ENCODE peak calls at places on chromosomes 13 and 19, in eight cellular contexts. E is amniotic stem cell; O is thoracic aorta; F is T follicular helper cell; Z is activated T-helper 2 cell treated with anti-CD3 and anti-CD28 coated beads, Interferon-gamma antibody, Interleukin-2, Interleukin-4, amounts not matched to agents 10 μg/mL and 5 μg/mL and 100 μg/mL, durations not matched to agents 14 hours and 24 hours and 36 hours; V is effector CD4-positive, alpha-beta T cell; R is Right ventricle myocardium superior; I is germinal center. G is an unnamed sample.

GRCh38 chr13:40484981-40485380 is 181.5 kb downstream of the FOXO1 start:
- DNase-seq in E (no peak), I (no peak), F (no peak), Z (no peak), V (no peak), O (no peak), R (no peak), G (no peak)

GRCh38 chr19:18304496-18305312 is 18.2 kb downstream of the LSM4 start:
- DNase-seq in V (peak; percentile 77), Z (peak; percentile 77), I (peak; percentile 75), E (peak; percentile 75), R (peak; percentile 93), O (peak; percentile 69), F (peak; percentile 71), G (no peak)

GRCh38 chr19:51107406-51108065 is 673 bp downstream of the CTU1 start:
- DNase-seq in V (no peak), F (no peak), O (no peak), I (no peak), R (peak; percentile 63), Z (peak; percentile 25), E (no peak), G (no peak)

GRCh38 chr19:7216373-7216902 is 77.8 kb downstream of the INSR start:
- DNase-seq in I (no peak), Z (no peak), V (no peak), O (no peak), R (no peak), E (no peak), F (no peak), G (no peak)

GRCh38 chr13:69109891-69110525 is 997.6 kb upstream of the ATXN8OS start:
- DNase-seq in Z (no peak), I (no peak), R (no peak), F (no peak), E (no peak), O (no peak), V (no peak), G (no peak)

GRCh38 chr13:32851083-32852064 is 164.8 kb upstream of the KL start:
- DNase-seq in V (no peak), I (no peak), O (no peak), E (no peak), F (no peak), Z (no peak), R (no peak), G (no peak)

GRCh38 chr13:99959538-99960230 is 11.9 kb downstream of the ZIC5 start:
- DNase-seq in R (no peak), F (no peak), O (no peak), I (no peak), E (no peak), V (no peak), Z (no peak), G (no peak)

GRCh38 chr19:35224681-35225604 is 3.6 kb downstream of the FAM187B start:
- DNase-seq in V (no peak), E (no peak), I (peak; percentile 49), F (no peak), O (no peak), R (no peak), Z (no peak), G (no peak)

GRCh38 chr13:109968876-109969577 is 182.6 kb upstream of the IRS2 start:
- DNase-seq in I (no peak), F (no peak), R (peak; percentile 88), Z (no peak), O (no peak), E (no peak), V (no peak), G (no peak)

GRCh38 chr19:38031423-38031770 is 124.4 kb downstream of the SIPA1L3 start:
- DNase-seq in I (no peak), E (no peak), Z (no peak), R (no peak), F (no peak), V (no peak), O (no peak), G (peak; percentile 33)

GRCh38 chr19:35673121-35673804 is 6.9 kb downstream of the UPK1A start:
- DNase-seq in E (peak; percentile 55), R (peak; percentile 56), V (peak; percentile 11), O (no peak), Z (peak; percentile 43), I (peak; percentile 30), F (no peak), G (no peak)

GRCh38 chr19:38975214-38975860 is at the start of gene FBXO17:
- DNase-seq in O (no peak), F (no peak), R (peak; percentile 67), I (no peak), V (no peak), Z (no peak), E (peak; percentile 15), G (no peak)

GRCh38 chr13:30307194-30307965 is at the start of gene KATNAL1:
- DNase-seq in R (peak; percentile 89), F (peak; percentile 60), Z (no peak), E (no peak), O (peak; percentile 8), V (peak; percentile 69), I (peak; percentile 79), G (no peak)

G was measured in pulmonary artery endothelial cell.